ENCODE peak calls at places on chromosomes 2 and 18, in ten cellular contexts. One of them, this sample, is unnamed.
A peak's percentile ranks its signal among the peaks of the same experiment; 100 is the strongest.

GRCh38 chr18:10377956-10378355 is 76.5 kb upstream of the APCDD1 start:
- DNase-seq in AML-193: no peak
- DNase-seq in GF-D8: no peak
- DNase-seq in effector CD4-positive, alpha-beta T cell: no peak
- DNase-seq in HTR-8/SVneo: no peak
- DNase-seq in fibroblast of mammary gland: peak; percentile 15
- DNase-seq in fibroblast of the aortic adventitia: no peak
- DNase-seq in GM13977: no peak
- DNase-seq in islet precursor cell: no peak
- DNase-seq in activated CD4-positive, alpha-beta T cell treated with anti-CD3 and anti-CD28 coated beads, Interleukin-2, amount 50 U/mL, for 1 hour: no peak
- DNase-seq in this sample: no peak

GRCh38 chr18:27144672-27145071 is 40.4 kb downstream of the CHST9 start:
- DNase-seq in AML-193: no peak
- DNase-seq in GF-D8: no peak
- DNase-seq in effector CD4-positive, alpha-beta T cell: no peak
- DNase-seq in HTR-8/SVneo: no peak
- DNase-seq in fibroblast of mammary gland: no peak
- DNase-seq in fibroblast of the aortic adventitia: no peak
- DNase-seq in GM13977: no peak
- DNase-seq in islet precursor cell: no peak
- DNase-seq in activated CD4-positive, alpha-beta T cell treated with anti-CD3 and anti-CD28 coated beads, Interleukin-2, amount 50 U/mL, for 1 hour: no peak
- DNase-seq in this sample: no peak

GRCh38 chr2:202548240-202548639 is 86.5 kb upstream of the FAM117B start:
- DNase-seq in AML-193: no peak
- DNase-seq in GF-D8: no peak
- DNase-seq in effector CD4-positive, alpha-beta T cell: no peak
- DNase-seq in HTR-8/SVneo: no peak
- DNase-seq in fibroblast of mammary gland: no peak
- DNase-seq in fibroblast of the aortic adventitia: no peak
- DNase-seq in GM13977: no peak
- DNase-seq in islet precursor cell: no peak
- DNase-seq in activated CD4-positive, alpha-beta T cell treated with anti-CD3 and anti-CD28 coated beads, Interleukin-2, amount 50 U/mL, for 1 hour: no peak
- DNase-seq in this sample: no peak

GRCh38 chr18:12726774-12727550 is 24.1 kb downstream of the PSMG2 start:
- DNase-seq in AML-193: peak; percentile 63
- DNase-seq in GF-D8: peak; percentile 25
- DNase-seq in effector CD4-positive, alpha-beta T cell: peak; percentile 61
- DNase-seq in HTR-8/SVneo: peak; percentile 64
- DNase-seq in fibroblast of mammary gland: peak; percentile 77
- DNase-seq in fibroblast of the aortic adventitia: peak; percentile 85
- DNase-seq in GM13977: peak; percentile 67
- DNase-seq in islet precursor cell: peak; percentile 79
- DNase-seq in activated CD4-positive, alpha-beta T cell treated with anti-CD3 and anti-CD28 coated beads, Interleukin-2, amount 50 U/mL, for 1 hour: peak; percentile 52
- DNase-seq in this sample: peak; percentile 80

GRCh38 chr18:47204908-47205522 is 28.9 kb upstream of the IER3IP1 start:
- DNase-seq in AML-193: peak; percentile 55
- DNase-seq in GF-D8: no peak
- DNase-seq in effector CD4-positive, alpha-beta T cell: peak; percentile 15
- DNase-seq in HTR-8/SVneo: peak; percentile 5
- DNase-seq in fibroblast of mammary gland: peak; percentile 42
- DNase-seq in fibroblast of the aortic adventitia: peak; percentile 52
- DNase-seq in GM13977: peak; percentile 27
- DNase-seq in islet precursor cell: peak; percentile 69
- DNase-seq in activated CD4-positive, alpha-beta T cell treated with anti-CD3 and anti-CD28 coated beads, Interleukin-2, amount 50 U/mL, for 1 hour: peak; percentile 22
- DNase-seq in this sample: peak; percentile 38

GRCh38 chr2:165804719-165805118 is 10.7 kb upstream of the GALNT3 start:
- DNase-seq in AML-193: no peak
- DNase-seq in GF-D8: no peak
- DNase-seq in effector CD4-positive, alpha-beta T cell: no peak
- DNase-seq in HTR-8/SVneo: no peak
- DNase-seq in fibroblast of mammary gland: no peak
- DNase-seq in fibroblast of the aortic adventitia: no peak
- DNase-seq in GM13977: no peak
- DNase-seq in islet precursor cell: no peak
- DNase-seq in activated CD4-positive, alpha-beta T cell treated with anti-CD3 and anti-CD28 coated beads, Interleukin-2, amount 50 U/mL, for 1 hour: no peak
- DNase-seq in this sample: no peak

GRCh38 chr18:58113337-58113736 is 69.3 kb downstream of the NEDD4L start:
- DNase-seq in AML-193: no peak
- DNase-seq in GF-D8: no peak
- DNase-seq in effector CD4-positive, alpha-beta T cell: no peak
- DNase-seq in HTR-8/SVneo: no peak
- DNase-seq in fibroblast of mammary gland: no peak
- DNase-seq in fibroblast of the aortic adventitia: no peak
- DNase-seq in GM13977: no peak
- DNase-seq in islet precursor cell: no peak
- DNase-seq in activated CD4-positive, alpha-beta T cell treated with anti-CD3 and anti-CD28 coated beads, Interleukin-2, amount 50 U/mL, for 1 hour: no peak
- DNase-seq in this sample: no peak

GRCh38 chr2:170361359-170361936 is 183.5 kb downstream of the MYO3B start:
- DNase-seq in AML-193: peak; percentile 50
- DNase-seq in GF-D8: no peak
- DNase-seq in effector CD4-positive, alpha-beta T cell: peak; percentile 41
- DNase-seq in HTR-8/SVneo: peak; percentile 25
- DNase-seq in fibroblast of mammary gland: peak; percentile 59
- DNase-seq in fibroblast of the aortic adventitia: peak; percentile 49
- DNase-seq in GM13977: peak; percentile 36
- DNase-seq in islet precursor cell: peak; percentile 73
- DNase-seq in activated CD4-positive, alpha-beta T cell treated with anti-CD3 and anti-CD28 coated beads, Interleukin-2, amount 50 U/mL, for 1 hour: peak; percentile 39
- DNase-seq in this sample: peak; percentile 21

GRCh38 chr2:145484443-145485086 is 964.6 kb upstream of the ZEB2 start:
- DNase-seq in AML-193: peak; percentile 5
- DNase-seq in GF-D8: no peak
- DNase-seq in effector CD4-positive, alpha-beta T cell: no peak
- DNase-seq in HTR-8/SVneo: peak; percentile 31
- DNase-seq in fibroblast of mammary gland: peak; percentile 92
- DNase-seq in fibroblast of the aortic adventitia: peak; percentile 90
- DNase-seq in GM13977: no peak
- DNase-seq in islet precursor cell: no peak
- DNase-seq in activated CD4-positive, alpha-beta T cell treated with anti-CD3 and anti-CD28 coated beads, Interleukin-2, amount 50 U/mL, for 1 hour: no peak
- DNase-seq in this sample: peak; percentile 7

GRCh38 chr2:30612371-30612770 is 165.3 kb downstream of the LCLAT1 start:
- DNase-seq in AML-193: no peak
- DNase-seq in GF-D8: no peak
- DNase-seq in effector CD4-positive, alpha-beta T cell: no peak
- DNase-seq in HTR-8/SVneo: no peak
- DNase-seq in fibroblast of mammary gland: no peak
- DNase-seq in fibroblast of the aortic adventitia: no peak
- DNase-seq in GM13977: no peak
- DNase-seq in islet precursor cell: peak; percentile 50
- DNase-seq in activated CD4-positive, alpha-beta T cell treated with anti-CD3 and anti-CD28 coated beads, Interleukin-2, amount 50 U/mL, for 1 hour: no peak
- DNase-seq in this sample: no peak

GRCh38 chr2:54298511-54298910 is 42.5 kb upstream of the TSPYL6 start:
- DNase-seq in AML-193: no peak
- DNase-seq in GF-D8: no peak
- DNase-seq in effector CD4-positive, alpha-beta T cell: no peak
- DNase-seq in HTR-8/SVneo: no peak
- DNase-seq in fibroblast of mammary gland: no peak
- DNase-seq in fibroblast of the aortic adventitia: no peak
- DNase-seq in GM13977: no peak
- DNase-seq in islet precursor cell: no peak
- DNase-seq in activated CD4-positive, alpha-beta T cell treated with anti-CD3 and anti-CD28 coated beads, Interleukin-2, amount 50 U/mL, for 1 hour: no peak
- DNase-seq in this sample: no peak

GRCh38 chr2:20348542-20348941 is 2.1 kb downstream of the PUM2 start:
- DNase-seq in AML-193: no peak
- DNase-seq in GF-D8: no peak
- DNase-seq in effector CD4-positive, alpha-beta T cell: no peak
- DNase-seq in HTR-8/SVneo: no peak
- DNase-seq in fibroblast of mammary gland: no peak
- DNase-seq in fibroblast of the aortic adventitia: no peak
- DNase-seq in GM13977: no peak
- DNase-seq in islet precursor cell: no peak
- DNase-seq in activated CD4-positive, alpha-beta T cell treated with anti-CD3 and anti-CD28 coated beads, Interleukin-2, amount 50 U/mL, for 1 hour: no peak
- DNase-seq in this sample: no peak

GRCh38 chr18:63762518-63762917 is 12.7 kb upstream of the SERPINB7 start:
- DNase-seq in AML-193: no peak
- DNase-seq in GF-D8: no peak
- DNase-seq in effector CD4-positive, alpha-beta T cell: no peak
- DNase-seq in HTR-8/SVneo: peak; percentile 5
- DNase-seq in fibroblast of mammary gland: peak; percentile 94
- DNase-seq in fibroblast of the aortic adventitia: peak; percentile 52
- DNase-seq in GM13977: no peak
- DNase-seq in islet precursor cell: no peak
- DNase-seq in activated CD4-positive, alpha-beta T cell treated with anti-CD3 and anti-CD28 coated beads, Interleukin-2, amount 50 U/mL, for 1 hour: no peak
- DNase-seq in this sample: no peak

GRCh38 chr18:3604626-3605408 is 154.8 kb downstream of the TGIF1 start:
- DNase-seq in AML-193: peak; percentile 94
- DNase-seq in GF-D8: peak; percentile 93
- DNase-seq in effector CD4-positive, alpha-beta T cell: no peak
- DNase-seq in HTR-8/SVneo: no peak
- DNase-seq in fibroblast of mammary gland: peak; percentile 99
- DNase-seq in fibroblast of the aortic adventitia: peak; percentile 99
- DNase-seq in GM13977: peak; percentile 52
- DNase-seq in islet precursor cell: no peak
- DNase-seq in activated CD4-positive, alpha-beta T cell treated with anti-CD3 and anti-CD28 coated beads, Interleukin-2, amount 50 U/mL, for 1 hour: no peak
- DNase-seq in this sample: no peak

GRCh38 chr2:189147361-189147760 is 32.2 kb downstream of the COL5A2 start:
- DNase-seq in AML-193: no peak
- DNase-seq in GF-D8: no peak
- DNase-seq in effector CD4-positive, alpha-beta T cell: no peak
- DNase-seq in HTR-8/SVneo: no peak
- DNase-seq in fibroblast of mammary gland: peak; percentile 64
- DNase-seq in fibroblast of the aortic adventitia: no peak
- DNase-seq in GM13977: no peak
- DNase-seq in islet precursor cell: no peak
- DNase-seq in activated CD4-positive, alpha-beta T cell treated with anti-CD3 and anti-CD28 coated beads, Interleukin-2, amount 50 U/mL, for 1 hour: no peak
- DNase-seq in this sample: no peak

GRCh38 chr2:146037334-146037870 is 1517.5 kb upstream of the ZEB2 start:
- DNase-seq in AML-193: no peak
- DNase-seq in GF-D8: no peak
- DNase-seq in effector CD4-positive, alpha-beta T cell: no peak
- DNase-seq in HTR-8/SVneo: no peak
- DNase-seq in fibroblast of mammary gland: no peak
- DNase-seq in fibroblast of the aortic adventitia: no peak
- DNase-seq in GM13977: no peak
- DNase-seq in islet precursor cell: no peak
- DNase-seq in activated CD4-positive, alpha-beta T cell treated with anti-CD3 and anti-CD28 coated beads, Interleukin-2, amount 50 U/mL, for 1 hour: no peak
- DNase-seq in this sample: no peak

GRCh38 chr18:5914016-5914415 is 18.7 kb upstream of the TMEM200C start:
- DNase-seq in AML-193: no peak
- DNase-seq in GF-D8: no peak
- DNase-seq in effector CD4-positive, alpha-beta T cell: no peak
- DNase-seq in HTR-8/SVneo: no peak
- DNase-seq in fibroblast of mammary gland: no peak
- DNase-seq in fibroblast of the aortic adventitia: no peak
- DNase-seq in GM13977: no peak
- DNase-seq in islet precursor cell: no peak
- DNase-seq in activated CD4-positive, alpha-beta T cell treated with anti-CD3 and anti-CD28 coated beads, Interleukin-2, amount 50 U/mL, for 1 hour: no peak
- DNase-seq in this sample: no peak

GRCh38 chr2:86025229-86025820 is 80.4 kb downstream of the POLR1A start:
- DNase-seq in AML-193: no peak
- DNase-seq in GF-D8: no peak
- DNase-seq in effector CD4-positive, alpha-beta T cell: no peak
- DNase-seq in HTR-8/SVneo: no peak
- DNase-seq in fibroblast of mammary gland: no peak
- DNase-seq in fibroblast of the aortic adventitia: no peak
- DNase-seq in GM13977: no peak
- DNase-seq in islet precursor cell: no peak
- DNase-seq in activated CD4-positive, alpha-beta T cell treated with anti-CD3 and anti-CD28 coated beads, Interleukin-2, amount 50 U/mL, for 1 hour: no peak
- DNase-seq in this sample: no peak

GRCh38 chr2:27118525-27119329 is at the start of gene CGREF1:
- DNase-seq in AML-193: no peak
- DNase-seq in GF-D8: no peak
- DNase-seq in effector CD4-positive, alpha-beta T cell: no peak
- DNase-seq in HTR-8/SVneo: no peak
- DNase-seq in fibroblast of mammary gland: no peak
- DNase-seq in fibroblast of the aortic adventitia: no peak
- DNase-seq in GM13977: peak; percentile 54
- DNase-seq in islet precursor cell: no peak
- DNase-seq in activated CD4-positive, alpha-beta T cell treated with anti-CD3 and anti-CD28 coated beads, Interleukin-2, amount 50 U/mL, for 1 hour: no peak
- DNase-seq in this sample: peak; percentile 90

GRCh38 chr2:3598912-3599854 is 4.3 kb downstream of the COLEC11 start:
- DNase-seq in AML-193: no peak
- DNase-seq in GF-D8: no peak
- DNase-seq in effector CD4-positive, alpha-beta T cell: no peak
- DNase-seq in HTR-8/SVneo: no peak
- DNase-seq in fibroblast of mammary gland: no peak
- DNase-seq in fibroblast of the aortic adventitia: no peak
- DNase-seq in GM13977: no peak
- DNase-seq in islet precursor cell: peak; percentile 30
- DNase-seq in activated CD4-positive, alpha-beta T cell treated with anti-CD3 and anti-CD28 coated beads, Interleukin-2, amount 50 U/mL, for 1 hour: no peak
- DNase-seq in this sample: no peak

GRCh38 chr2:105751272-105751671 is 6.6 kb downstream of the NCK2 start:
- DNase-seq in AML-193: no peak
- DNase-seq in GF-D8: no peak
- DNase-seq in effector CD4-positive, alpha-beta T cell: no peak
- DNase-seq in HTR-8/SVneo: no peak
- DNase-seq in fibroblast of mammary gland: no peak
- DNase-seq in fibroblast of the aortic adventitia: no peak
- DNase-seq in GM13977: no peak
- DNase-seq in islet precursor cell: peak; percentile 35
- DNase-seq in activated CD4-positive, alpha-beta T cell treated with anti-CD3 and anti-CD28 coated beads, Interleukin-2, amount 50 U/mL, for 1 hour: no peak
- DNase-seq in this sample: no peak

GRCh38 chr2:232418466-232419244 is 12.0 kb downstream of the ALPG start:
- DNase-seq in AML-193: no peak
- DNase-seq in GF-D8: no peak
- DNase-seq in effector CD4-positive, alpha-beta T cell: no peak
- DNase-seq in HTR-8/SVneo: peak; percentile 36
- DNase-seq in fibroblast of mammary gland: peak; percentile 12
- DNase-seq in fibroblast of the aortic adventitia: peak; percentile 11
- DNase-seq in GM13977: peak; percentile 37
- DNase-seq in islet precursor cell: peak; percentile 87
- DNase-seq in activated CD4-positive, alpha-beta T cell treated with anti-CD3 and anti-CD28 coated beads, Interleukin-2, amount 50 U/mL, for 1 hour: no peak
- DNase-seq in this sample: peak; percentile 74

GRCh38 chr2:27638709-27639108 is 9.9 kb downstream of the GPN1 start:
- DNase-seq in AML-193: no peak
- DNase-seq in GF-D8: no peak
- DNase-seq in effector CD4-positive, alpha-beta T cell: no peak
- DNase-seq in HTR-8/SVneo: no peak
- DNase-seq in fibroblast of mammary gland: peak; percentile 99
- DNase-seq in fibroblast of the aortic adventitia: peak; percentile 25
- DNase-seq in GM13977: no peak
- DNase-seq in islet precursor cell: no peak
- DNase-seq in activated CD4-positive, alpha-beta T cell treated with anti-CD3 and anti-CD28 coated beads, Interleukin-2, amount 50 U/mL, for 1 hour: no peak
- DNase-seq in this sample: no peak

GRCh38 chr2:229836847-229837246 is 85.0 kb downstream of the TRIP12 start:
- DNase-seq in AML-193: no peak
- DNase-seq in GF-D8: no peak
- DNase-seq in effector CD4-positive, alpha-beta T cell: no peak
- DNase-seq in HTR-8/SVneo: no peak
- DNase-seq in fibroblast of mammary gland: no peak
- DNase-seq in fibroblast of the aortic adventitia: no peak
- DNase-seq in GM13977: no peak
- DNase-seq in islet precursor cell: no peak
- DNase-seq in activated CD4-positive, alpha-beta T cell treated with anti-CD3 and anti-CD28 coated beads, Interleukin-2, amount 50 U/mL, for 1 hour: no peak
- DNase-seq in this sample: no peak

GRCh38 chr2:143426296-143426695 is 297.1 kb downstream of the ARHGAP15 start:
- DNase-seq in AML-193: no peak
- DNase-seq in GF-D8: no peak
- DNase-seq in effector CD4-positive, alpha-beta T cell: no peak
- DNase-seq in HTR-8/SVneo: no peak
- DNase-seq in fibroblast of mammary gland: peak; percentile 87
- DNase-seq in fibroblast of the aortic adventitia: peak; percentile 55
- DNase-seq in GM13977: no peak
- DNase-seq in islet precursor cell: no peak
- DNase-seq in activated CD4-positive, alpha-beta T cell treated with anti-CD3 and anti-CD28 coated beads, Interleukin-2, amount 50 U/mL, for 1 hour: no peak
- DNase-seq in this sample: no peak

GRCh38 chr2:240127351-240127750 is 8.8 kb downstream of the COPS9 start:
- DNase-seq in AML-193: no peak
- DNase-seq in GF-D8: no peak
- DNase-seq in effector CD4-positive, alpha-beta T cell: no peak
- DNase-seq in HTR-8/SVneo: no peak
- DNase-seq in fibroblast of mammary gland: no peak
- DNase-seq in fibroblast of the aortic adventitia: no peak
- DNase-seq in GM13977: no peak
- DNase-seq in islet precursor cell: no peak
- DNase-seq in activated CD4-positive, alpha-beta T cell treated with anti-CD3 and anti-CD28 coated beads, Interleukin-2, amount 50 U/mL, for 1 hour: no peak
- DNase-seq in this sample: peak; percentile 16

GRCh38 chr18:54767094-54767493 is 61.2 kb upstream of the RAB27B start:
- DNase-seq in AML-193: no peak
- DNase-seq in GF-D8: no peak
- DNase-seq in effector CD4-positive, alpha-beta T cell: no peak
- DNase-seq in HTR-8/SVneo: no peak
- DNase-seq in fibroblast of mammary gland: no peak
- DNase-seq in fibroblast of the aortic adventitia: no peak
- DNase-seq in GM13977: no peak
- DNase-seq in islet precursor cell: no peak
- DNase-seq in activated CD4-positive, alpha-beta T cell treated with anti-CD3 and anti-CD28 coated beads, Interleukin-2, amount 50 U/mL, for 1 hour: no peak
- DNase-seq in this sample: no peak

GRCh38 chr18:36468161-36468560 is 170.6 kb downstream of the FHOD3 start:
- DNase-seq in AML-193: no peak
- DNase-seq in GF-D8: no peak
- DNase-seq in effector CD4-positive, alpha-beta T cell: no peak
- DNase-seq in HTR-8/SVneo: no peak
- DNase-seq in fibroblast of mammary gland: no peak
- DNase-seq in fibroblast of the aortic adventitia: no peak
- DNase-seq in GM13977: no peak
- DNase-seq in islet precursor cell: no peak
- DNase-seq in activated CD4-positive, alpha-beta T cell treated with anti-CD3 and anti-CD28 coated beads, Interleukin-2, amount 50 U/mL, for 1 hour: no peak
- DNase-seq in this sample: no peak

This sample was measured in H7.